ENCODE peak calls at places on chromosomes 11 and 22, in six cellular contexts. V, T, P, W, D and R are unnamed samples.

GRCh38 chr11:93444671-93445073 is 98.5 kb downstream of the SMCO4 start:
- DNase-seq in T (peak; percentile 37), P (no peak), W (no peak), D (no peak), V (peak; percentile 96), R (no peak)

GRCh38 chr11:30392221-30392784 is 69.4 kb downstream of the ARL14EP start:
- DNase-seq in W (no peak), P (peak; percentile 0), V (no peak), T (no peak), D (no peak), R (no peak)

GRCh38 chr11:111512296-111513239 is at the start of gene BTG4:
- DNase-seq in P (no peak), T (peak; percentile 26), W (no peak), V (no peak), D (no peak), R (no peak)

GRCh38 chr11:22130462-22131053 is 62.3 kb upstream of the ANO5 start:
- DNase-seq in T (no peak), V (peak; percentile 2), P (no peak), D (no peak), W (no peak), R (no peak)

GRCh38 chr11:27663294-27663693 is 37.0 kb downstream of the BDNF start:
- DNase-seq in T (no peak), V (peak; percentile 32), P (no peak), W (no peak), D (no peak), R (no peak)

GRCh38 chr22:48888466-48889208 is 939.0 kb downstream of the BRD1 start:
- DNase-seq in T (no peak), D (no peak), P (no peak), W (no peak), V (no peak), R (no peak)

GRCh38 chr22:39098026-39098425 is 982 bp downstream of the APOBEC3H start:
- DNase-seq in P (no peak), T (no peak), D (no peak), V (no peak), W (no peak), R (no peak)

GRCh38 chr22:43404673-43405385 is 7.0 kb upstream of the MPPED1 start:
- DNase-seq in P (no peak), T (no peak), V (no peak), D (no peak), W (no peak), R (no peak)

GRCh38 chr11:117189941-117190544 is 9.1 kb upstream of the TAGLN start:
- DNase-seq in P (no peak), W (no peak), T (no peak), V (no peak), D (no peak), R (no peak)

GRCh38 chr11:11849127-11849746 is 7.5 kb downstream of the USP47 start:
- DNase-seq in T (peak; percentile 24), W (peak; percentile 41), D (peak; percentile 44), V (peak; percentile 75), P (peak; percentile 79), R (no peak)

GRCh38 chr11:64092761-64093136 is 57.0 kb downstream of the FLRT1 start:
- DNase-seq in T (no peak), D (no peak), V (no peak), W (no peak), P (no peak), R (no peak)

GRCh38 chr11:111581341-111581740 is 20.9 kb upstream of the SIK2 start:
- DNase-seq in D (no peak), P (no peak), W (no peak), V (no peak), T (no peak), R (no peak)

GRCh38 chr11:61880454-61880853 is 10.9 kb downstream of the FADS3 start:
- DNase-seq in D (no peak), V (no peak), P (no peak), T (no peak), W (no peak), R (no peak)

GRCh38 chr22:28051787-28052356 is 132.8 kb upstream of the PITPNB start:
- DNase-seq in T (peak; percentile 85), W (no peak), D (peak; percentile 29), V (peak; percentile 63), P (peak; percentile 73), R (no peak)

GRCh38 chr11:61814242-61814957 is 2.4 kb downstream of the FADS1 start:
- DNase-seq in V (peak; percentile 53), D (peak; percentile 67), W (no peak), P (peak; percentile 40), T (no peak), R (no peak)

GRCh38 chr11:57566035-57566504 is 1.4 kb downstream of the UBE2L6 start:
- DNase-seq in T (no peak), V (peak; percentile 41), D (no peak), P (peak; percentile 65), W (no peak), R (no peak)

GRCh38 chr11:130528301-130528651 is 79.8 kb downstream of the ADAMTS15 start:
- DNase-seq in T (no peak), V (peak; percentile 73), P (peak; percentile 38), W (no peak), D (no peak), R (no peak)

GRCh38 chr22:36347094-36347493 is 40.7 kb downstream of the MYH9 start:
- DNase-seq in V (no peak), P (no peak), W (no peak), T (no peak), D (no peak), R (no peak)

GRCh38 chr11:35365961-35366360 is 53.4 kb downstream of the SLC1A2 start:
- DNase-seq in V (no peak), T (no peak), D (no peak), W (no peak), P (no peak), R (no peak)

GRCh38 chr11:454801-455565 is 4.9 kb downstream of the PTDSS2 start:
- DNase-seq in T (no peak), D (no peak), W (no peak), V (no peak), P (no peak), R (no peak)

GRCh38 chr22:35024364-35024692 is 41.6 kb upstream of the ISX start:
- DNase-seq in T (no peak), P (no peak), D (no peak), W (no peak), V (no peak), R (no peak)
- TF ChIP-seq CTCF in T (peak; percentile 24), P (no peak), D (no peak), W (no peak), V (no peak), R (no peak)

GRCh38 chr22:40212126-40212525 is 34.4 kb downstream of the TNRC6B start:
- DNase-seq in W (no peak), P (peak; percentile 57), D (no peak), T (no peak), V (no peak), R (no peak)
- TF ChIP-seq CTCF in W (no peak), P (no peak), D (no peak), T (no peak), V (no peak), R (no peak)

DNA sequence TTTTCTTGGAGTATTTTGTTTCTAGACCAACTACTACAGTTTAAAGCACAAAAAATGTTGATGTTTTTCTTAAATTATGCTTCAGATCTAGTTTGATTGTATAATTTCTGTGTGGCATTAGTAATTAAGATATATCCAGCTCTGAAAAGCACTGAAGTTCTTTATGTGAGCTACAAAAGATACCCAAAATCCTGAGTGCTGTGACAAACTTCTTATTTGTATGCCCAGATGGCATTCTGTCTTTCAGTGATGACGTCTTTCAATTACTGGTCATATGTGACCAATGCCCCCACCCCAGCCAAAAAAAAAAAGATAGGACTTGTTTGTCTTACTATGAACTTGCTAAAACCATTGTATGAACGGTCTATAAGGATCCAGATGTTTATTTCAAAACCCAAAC is 51.3 kb downstream of the BIRC2 start:
- DNase-seq in V (no peak), P (no peak), D (no peak), W (no peak), T (no peak), R (no peak)
- TF ChIP-seq CTCF in V (no peak), P (no peak), D (no peak), W (no peak), T (no peak), R (no peak)

GRCh38 chr22:46737105-46737975 is 712 bp downstream of the CERK start:
- DNase-seq in P (peak; percentile 38), W (peak; percentile 12), V (peak; percentile 5), T (peak; percentile 25), D (no peak), R (peak; percentile 13)

GRCh38 chr22:46738642-46738960 is 549 bp upstream of the CERK start:
- DNase-seq in P (no peak), V (no peak), W (no peak), T (no peak), D (no peak), R (no peak)

GRCh38 chr22:46737976-46738641 is at the start of gene CERK:
- DNase-seq in P (peak; percentile 76), D (no peak), T (peak; percentile 53), W (peak; percentile 45), V (peak; percentile 35), R (peak; percentile 58)

GRCh38 chr22:46740910-46741785 is 3.1 kb upstream of the CERK start:
- DNase-seq in T (no peak), P (no peak), W (no peak), D (no peak), V (no peak), R (no peak)

GRCh38 chr22:46738961-46739870 is 1.2 kb upstream of the CERK start:
- DNase-seq in T (no peak), D (peak; percentile 81), V (no peak), P (peak; percentile 65), W (peak; percentile 16), R (peak; percentile 25)
- TF ChIP-seq CTCF in T (no peak), D (peak; percentile 59), V (no peak), P (peak; percentile 6), W (no peak), R (no peak)

GRCh38 chr11:125946712-125947418 is 1.0 kb downstream of the VSIG10L2 start:
- DNase-seq in W (no peak), T (no peak), V (no peak), P (no peak), D (no peak), R (no peak)
- TF ChIP-seq CTCF in W (no peak), T (no peak), V (no peak), P (no peak), D (no peak), R (no peak)

GRCh38 chr11:113018913-113019312 is 57.7 kb downstream of the NCAM1 start:
- DNase-seq in V (no peak), P (no peak), T (no peak), D (no peak), W (no peak), R (no peak)
- TF ChIP-seq CTCF in V (no peak), P (no peak), T (no peak), D (no peak), W (no peak), R (no peak)

GRCh38 chr22:24107668-24108067 is 73.6 kb upstream of the SUSD2 start:
- DNase-seq in W (no peak), V (peak; percentile 37), D (no peak), T (no peak), P (peak; percentile 92), R (no peak)
- TF ChIP-seq CTCF in W (no peak), V (no peak), D (no peak), T (no peak), P (peak; percentile 56), R (no peak)